ENCODE peak calls at places on chromosomes 3 and 15, in nine cellular contexts. P is ovary, X is transverse colon, D is body of pancreas, Y is lower leg skin, T is H1, F is heart left ventricle, O is IMR-90, R is right lobe of liver. B is an unnamed sample.

GRCh38 chr3:3127432-3128010 is 781 bp downstream of the TRNT1 start:
- DNase-seq in P (no peak), X (no peak), D (no peak), Y (no peak), T (no peak), F (no peak), O (peak), R (no peak), B (no peak)

GRCh38 chr3:164235239-164235728 is 843.0 kb downstream of the SI start:
- DNase-seq in P (no peak), X (no peak), D (no peak), Y (no peak), T (no peak), F (no peak), O (no peak), R (no peak), B (no peak)

GRCh38 chr3:111269782-111270181 is 198.2 kb downstream of the NECTIN3 start:
- DNase-seq in P (no peak), X (no peak), D (no peak), Y (no peak), T (no peak), F (no peak), O (no peak), R (no peak), B (no peak)

GRCh38 chr3:58052373-58053273 is 44.4 kb downstream of the FLNB start:
- DNase-seq in P (peak), X (peak), D (peak), Y (peak), T (no peak), F (peak), O (peak), R (peak), B (no peak)

GRCh38 chr3:39919281-39919680 is 109.9 kb downstream of the MYRIP start:
- DNase-seq in P (no peak), X (no peak), D (no peak), Y (no peak), T (no peak), F (no peak), O (no peak), R (no peak), B (no peak)

GRCh38 chr15:70197318-70197944 is 99.7 kb upstream of the TLE3 start:
- DNase-seq in P (no peak), X (no peak), D (no peak), Y (no peak), T (no peak), F (no peak), O (no peak), R (no peak), B (no peak)

GRCh38 chr15:58249646-58250312 is 111.6 kb downstream of the AQP9 start:
- DNase-seq in P (no peak), X (no peak), D (no peak), Y (no peak), T (no peak), F (no peak), O (no peak), R (no peak), B (no peak)

GRCh38 chr15:94042163-94042954 is 189.0 kb upstream of the MCTP2 start:
- DNase-seq in P (no peak), X (no peak), D (no peak), Y (no peak), T (no peak), F (no peak), O (peak), R (no peak), B (no peak)

GRCh38 chr3:121661376-121661775 is 673 bp upstream of the HCLS1 start:
- DNase-seq in P (no peak), X (peak), D (no peak), Y (no peak), T (no peak), F (no peak), O (no peak), R (no peak), B (no peak)

GRCh38 chr3:70064194-70064787 is 64.8 kb downstream of the SAMMSON start:
- DNase-seq in P (no peak), X (no peak), D (peak), Y (peak), T (no peak), F (no peak), O (peak), R (no peak), B (no peak)

GRCh38 chr15:78317145-78317836 is 17.9 kb upstream of the SKIC8 start:
- DNase-seq in P (no peak), X (peak), D (no peak), Y (no peak), T (no peak), F (no peak), O (no peak), R (no peak), B (no peak)

GRCh38 chr15:50702762-50703334 is 16.3 kb upstream of the TRPM7 start:
- DNase-seq in P (no peak), X (no peak), D (no peak), Y (no peak), T (no peak), F (no peak), O (peak), R (no peak), B (no peak)

GRCh38 chr3:42692667-42693529 is 7.6 kb downstream of the KLHL40 start:
- DNase-seq in P (peak), X (no peak), D (no peak), Y (no peak), T (no peak), F (no peak), O (no peak), R (no peak), B (no peak)

GRCh38 chr3:159844383-159844730 is 144.3 kb upstream of the IL12A start:
- DNase-seq in P (no peak), X (no peak), D (no peak), Y (no peak), T (no peak), F (no peak), O (peak), R (no peak), B (no peak)

GRCh38 chr15:99303881-99304280 is 52.6 kb downstream of the LRRC28 start:
- DNase-seq in P (no peak), X (no peak), D (no peak), Y (no peak), T (no peak), F (no peak), O (no peak), R (no peak), B (no peak)

GRCh38 chr3:8648873-8649741 is 4.5 kb upstream of the SSUH2 start:
- DNase-seq in P (no peak), X (no peak), D (no peak), Y (no peak), T (no peak), F (no peak), O (no peak), R (no peak), B (no peak)

GRCh38 chr3:77348244-77348855 is 308.5 kb downstream of the ROBO2 start:
- DNase-seq in P (no peak), X (no peak), D (no peak), Y (no peak), T (peak), F (no peak), O (peak), R (no peak), B (no peak)

GRCh38 chr15:97993310-97993738 is 32.8 kb downstream of the ARRDC4 start:
- DNase-seq in P (no peak), X (no peak), D (no peak), Y (no peak), T (no peak), F (no peak), O (no peak), R (no peak), B (no peak)

DNA sequence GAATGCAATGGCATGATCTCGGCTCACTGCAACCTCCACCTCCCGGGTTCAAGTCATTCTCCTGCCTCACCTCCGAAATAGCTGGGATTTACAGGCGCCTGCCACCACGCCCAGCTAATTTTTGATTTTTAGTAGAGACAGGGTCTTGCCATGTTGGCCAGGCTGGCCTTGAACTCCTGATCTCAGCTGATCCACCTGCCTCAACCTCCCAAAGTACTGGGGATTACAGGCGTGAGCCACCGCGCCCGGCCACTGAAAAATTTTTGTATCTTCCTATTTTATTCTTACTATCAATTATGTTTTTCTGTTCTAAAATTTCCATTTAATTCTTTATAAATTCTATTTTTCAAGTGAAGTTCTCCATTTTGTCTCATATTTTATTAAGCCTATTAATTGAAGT is 730.4 kb downstream of the EDEM1 start:
- DNase-seq in P (no peak), X (no peak), D (no peak), Y (no peak), T (no peak), F (no peak), O (no peak), R (no peak), B (no peak)
- TF ChIP-seq POLR2A in P (no peak), X (no peak), D (no peak), Y (no peak), T (no peak), F (no peak), O (no peak), R (no peak), B (no peak)

DNA sequence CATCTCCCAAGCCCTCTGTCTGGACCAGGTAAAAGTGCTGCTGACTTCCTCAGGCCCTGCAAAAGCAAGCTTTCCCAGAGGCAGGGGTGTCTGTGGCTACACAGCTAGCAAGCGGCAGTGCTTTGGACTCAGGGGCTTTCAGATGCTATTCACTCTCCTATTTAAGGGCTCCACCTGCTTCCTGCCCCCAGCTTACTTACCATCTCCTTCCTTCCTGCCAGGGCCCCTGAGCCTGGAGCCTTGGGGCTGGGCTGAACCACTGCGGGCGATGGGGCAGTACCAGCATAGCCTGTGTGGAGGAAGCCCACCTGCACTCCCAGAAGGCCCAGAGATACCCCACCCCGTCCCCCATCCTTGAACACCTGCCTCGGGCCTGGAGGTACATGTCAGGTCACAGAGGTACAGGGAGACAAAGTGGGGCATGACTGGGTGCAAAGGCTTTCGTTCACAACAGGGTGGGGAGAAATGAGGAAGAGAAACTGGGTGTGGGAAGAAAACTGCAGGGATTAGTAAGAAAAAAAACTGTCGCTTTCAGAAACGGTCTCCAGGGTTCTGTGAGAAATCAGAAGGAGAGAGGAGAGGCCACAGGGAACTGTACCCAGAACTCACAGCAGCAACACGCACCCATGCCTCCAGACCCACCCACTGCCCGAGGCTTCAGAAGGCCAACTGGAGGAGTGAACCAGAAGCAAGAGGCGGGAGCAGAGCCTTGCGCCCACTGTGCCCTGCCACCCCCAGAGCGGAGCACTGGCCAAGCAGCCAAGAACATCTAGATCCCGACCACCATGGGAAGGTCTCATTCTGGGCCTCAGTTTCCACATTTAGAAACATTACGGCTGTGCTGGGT is 49.5 kb downstream of the CCDC12 start:
- DNase-seq in P (no peak), X (peak), D (peak), Y (no peak), T (no peak), F (no peak), O (no peak), R (no peak), B (no peak)
- TF ChIP-seq POLR2A in P (no peak), X (no peak), D (no peak), Y (no peak), T (no peak), F (no peak), O (no peak), R (no peak), B (no peak)

GRCh38 chr3:49177073-49177472 is 5.7 kb downstream of the KLHDC8B start:
- DNase-seq in P (no peak), X (no peak), D (no peak), Y (no peak), T (no peak), F (no peak), O (no peak), R (no peak), B (no peak)
- TF ChIP-seq POLR2A in P (no peak), X (no peak), D (no peak), Y (no peak), T (no peak), F (no peak), O (no peak), R (no peak), B (no peak)

GRCh38 chr3:150905766-150906165 is 527 bp upstream of the MINDY4B start:
- DNase-seq in P (no peak), X (no peak), D (no peak), Y (no peak), T (no peak), F (no peak), O (no peak), R (no peak), B (no peak)
- TF ChIP-seq POLR2A in P (no peak), X (no peak), D (no peak), Y (no peak), T (no peak), F (no peak), O (no peak), R (no peak), B (no peak)

DNA sequence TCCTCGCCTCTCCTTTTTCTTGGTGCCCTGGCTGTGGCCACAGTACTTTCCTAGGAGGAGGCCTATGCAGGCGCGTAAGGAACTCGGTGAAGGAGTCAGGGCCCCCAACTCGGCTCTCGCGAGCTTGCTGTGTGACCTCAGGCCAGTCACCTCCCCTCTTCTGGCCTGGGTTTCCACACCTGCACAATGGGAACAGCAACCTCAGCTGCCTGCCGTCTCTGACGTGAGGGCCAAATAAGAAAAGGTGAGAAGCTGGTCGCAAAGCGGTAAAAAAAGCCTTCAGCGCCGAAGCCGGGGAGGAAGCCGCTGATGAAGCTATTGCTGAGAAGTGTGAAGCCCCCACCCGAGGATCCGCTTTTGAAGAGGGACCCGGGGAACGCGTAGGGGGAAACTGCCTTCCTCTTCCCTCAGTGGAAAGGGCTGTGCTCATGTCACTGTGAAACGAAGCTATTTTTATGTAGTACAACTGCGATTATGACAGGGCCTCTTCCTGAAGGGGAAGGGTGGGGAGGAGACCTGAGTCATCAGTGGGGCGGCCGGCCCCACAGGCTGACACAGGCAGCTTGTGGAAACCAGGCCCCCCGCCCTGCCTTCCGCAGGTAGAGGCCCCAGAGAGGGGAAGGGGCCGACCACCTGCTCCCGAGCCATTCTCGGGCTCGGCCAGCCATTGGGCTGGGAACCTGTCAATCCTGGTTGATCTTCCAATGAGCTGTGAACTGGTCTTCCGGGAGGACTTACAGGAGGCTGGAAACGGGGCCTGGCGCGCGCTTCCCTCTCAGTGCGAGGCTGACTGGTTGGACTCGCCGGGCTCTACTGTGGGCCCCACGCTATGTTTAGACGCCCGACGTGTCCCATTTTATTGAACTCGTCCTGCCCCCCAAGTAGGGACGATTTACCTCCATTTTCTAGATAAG is 18.0 kb upstream of the ANKDD1A start:
- DNase-seq in P (peak), X (peak), D (peak), Y (peak), T (peak), F (peak), O (peak), R (peak), B (peak)
- TF ChIP-seq POLR2A in P (peak), X (peak), D (peak), Y (no peak), T (no peak), F (peak), O (peak), R (peak), B (peak)

GRCh38 chr3:9797196-9797945 is 4.5 kb downstream of the ARPC4 start:
- DNase-seq in P (no peak), X (no peak), D (no peak), Y (no peak), T (no peak), F (no peak), O (no peak), R (no peak), B (no peak)
- TF ChIP-seq POLR2A in P (no peak), X (no peak), D (no peak), Y (no peak), T (no peak), F (no peak), O (no peak), R (no peak), B (no peak)

GRCh38 chr3:71583569-71584215 is at the start of gene FOXP1:
- DNase-seq in P (peak), X (peak), D (peak), Y (peak), T (no peak), F (peak), O (peak), R (peak), B (peak)
- TF ChIP-seq POLR2A in P (peak), X (peak), D (peak), Y (no peak), T (peak), F (peak), O (no peak), R (peak), B (peak)